ENCODE peak calls at places on chromosomes 2 and 18, in six cellular contexts. G is activated CD4-positive, alpha-beta T cell treated with anti-CD3 and anti-CD28 coated beads, Interleukin-2, amount 10 ng/mL, durations not matched to agents 7 days and 5 days; K is stimulated activated CD8-positive, alpha-beta memory T cell treated with anti-CD3 and anti-CD28 coated beads, Interleukin-15, amount 100 ng/mL, for 24 hours; J is A549; F is HEK293T; D is NCI-H2171. X is an unnamed sample.

GRCh38 chr18:63979409-63979908 is 9.6 kb downstream of the SERPINB8 start:
- DNase-seq in G (peak), K (no peak), J (peak), F (peak), D (peak), X (peak)

GRCh38 chr2:156005999-156006712 is 326.4 kb downstream of the NR4A2 start:
- DNase-seq in G (no peak), K (no peak), J (no peak), F (no peak), D (no peak), X (no peak)

GRCh38 chr2:191922736-191923651 is 76.1 kb upstream of the CAVIN2 start:
- DNase-seq in G (no peak), K (no peak), J (no peak), F (no peak), D (no peak), X (no peak)

GRCh38 chr2:236875906-236876505 is 209.7 kb upstream of the COPS8 start:
- DNase-seq in G (no peak), K (no peak), J (no peak), F (no peak), D (no peak), X (no peak)

GRCh38 chr2:125516496-125517109 is 1139.4 kb upstream of the GYPC start:
- DNase-seq in G (peak), K (no peak), J (no peak), F (peak), D (no peak), X (peak)

GRCh38 chr2:43405829-43406228 is 179.4 kb upstream of the ZFP36L2 start:
- DNase-seq in G (no peak), K (no peak), J (no peak), F (no peak), D (no peak), X (no peak)

GRCh38 chr2:16003809-16004208 is 63.5 kb downstream of the MYCN start:
- DNase-seq in G (no peak), K (no peak), J (no peak), F (no peak), D (no peak), X (no peak)

GRCh38 chr2:201969241-201969937 is 64.3 kb upstream of the FZD7 start:
- DNase-seq in G (no peak), K (no peak), J (no peak), F (no peak), D (no peak), X (no peak)

GRCh38 chr2:29130295-29130694 is 15.1 kb downstream of the CLIP4 start:
- DNase-seq in G (peak), K (no peak), J (peak), F (no peak), D (no peak), X (no peak)

GRCh38 chr2:37851428-37851827 is 73.7 kb upstream of the RMDN2 start:
- DNase-seq in G (no peak), K (no peak), J (no peak), F (no peak), D (no peak), X (no peak)

GRCh38 chr2:132279344-132279743 is 117.6 kb upstream of the ANKRD30BL start:
- DNase-seq in G (no peak), K (no peak), J (no peak), F (no peak), D (no peak), X (no peak)

GRCh38 chr2:171703574-171704347 is 16.5 kb downstream of the DYNC1I2 start:
- DNase-seq in G (peak), K (no peak), J (peak), F (peak), D (no peak), X (peak)

GRCh38 chr2:181190711-181191110 is 210.3 kb downstream of the UBE2E3 start:
- DNase-seq in G (no peak), K (no peak), J (no peak), F (no peak), D (no peak), X (no peak)

GRCh38 chr2:233867993-233868532 is at the start of gene MSL3B:
- DNase-seq in G (peak), K (peak), J (peak), F (peak), D (peak), X (no peak)

GRCh38 chr2:40097691-40098376 is 318.8 kb upstream of the THUMPD2 start:
- DNase-seq in G (no peak), K (no peak), J (no peak), F (no peak), D (no peak), X (no peak)

GRCh38 chr2:27498975-27499374 is 2.3 kb downstream of the GCKR start:
- DNase-seq in G (no peak), K (no peak), J (no peak), F (no peak), D (no peak), X (no peak)

GRCh38 chr18:53906681-53907080 is 317.8 kb downstream of the MBD2 start:
- DNase-seq in G (no peak), K (no peak), J (no peak), F (no peak), D (no peak), X (no peak)

GRCh38 chr2:222440670-222441422 is 16.5 kb downstream of the SGPP2 start:
- DNase-seq in G (no peak), K (no peak), J (no peak), F (no peak), D (no peak), X (no peak)

GRCh38 chr2:7627587-7627986 is 710.4 kb downstream of the RNF144A start:
- DNase-seq in G (no peak), K (no peak), J (no peak), F (no peak), D (no peak), X (no peak)

GRCh38 chr2:240557808-240558207 is at the start of gene ANKMY1:
- DNase-seq in G (peak), K (no peak), J (no peak), F (no peak), D (no peak), X (no peak)

X was measured in HuH-7.5.